ENCODE peak calls at places on chromosomes 13 and 19, in four cellular contexts. Q, J, V and Y are unnamed samples.
A peak's percentile ranks its signal among the peaks of the same experiment; 100 is the strongest.

GRCh38 chr19:651991-652390 is 11.0 kb downstream of the RNF126 start:
- DNase-seq in J (no peak), V (no peak), Q (no peak), Y (no peak)

GRCh38 chr19:46357846-46358583 is 11.1 kb downstream of the PPP5C start:
- DNase-seq in V (no peak), Q (no peak), J (peak; percentile 38), Y (no peak)

GRCh38 chr13:76383671-76384461 is 502.3 kb downstream of the KCTD12 start:
- DNase-seq in J (peak; percentile 67), V (no peak), Q (peak; percentile 14), Y (no peak)

GRCh38 chr13:24821207-24821606 is 57.2 kb downstream of the RNF17 start:
- DNase-seq in J (no peak), Q (no peak), V (no peak), Y (no peak)

GRCh38 chr19:13573268-13573667 is 67.0 kb upstream of the CACNA1A start:
- DNase-seq in J (no peak), V (no peak), Q (no peak), Y (no peak)

GRCh38 chr19:47107201-47107952 is 6.2 kb downstream of the ZC3H4 start:
- DNase-seq in V (peak; percentile 71), Q (no peak), J (no peak), Y (no peak)

GRCh38 chr13:113785051-113786010 is 26.3 kb downstream of the TMEM255B start:
- DNase-seq in V (no peak), Q (no peak), J (no peak), Y (no peak)

GRCh38 chr19:5578094-5578846 is 10.5 kb upstream of the TINCR start:
- DNase-seq in J (peak; percentile 74), Q (peak; percentile 82), V (peak; percentile 68), Y (peak; percentile 54)

GRCh38 chr13:62512194-62513141 is 1096.8 kb upstream of the PCDH20 start:
- DNase-seq in J (no peak), V (peak; percentile 54), Q (peak; percentile 61), Y (peak; percentile 85)

GRCh38 chr13:24512208-24513068 is at the start of gene PARP4:
- DNase-seq in Q (peak; percentile 88), V (peak; percentile 74), J (peak; percentile 86), Y (peak; percentile 75)

GRCh38 chr19:31260171-31260933 is 88.9 kb downstream of the TSHZ3 start:
- DNase-seq in Q (no peak), J (no peak), V (no peak), Y (peak; percentile 30)

GRCh38 chr19:13935765-13936486 is 2.3 kb downstream of the PODNL1 start:
- DNase-seq in J (no peak), Q (no peak), V (no peak), Y (no peak)

GRCh38 chr19:49645995-49646394 is 4.0 kb downstream of the SCAF1 start:
- DNase-seq in J (no peak), Q (no peak), V (no peak), Y (no peak)

GRCh38 chr13:30125422-30126073 is 181.8 kb downstream of the KATNAL1 start:
- DNase-seq in J (peak; percentile 90), V (peak; percentile 48), Q (peak; percentile 42), Y (peak; percentile 61)

GRCh38 chr13:25085125-25085742 is 10.7 kb upstream of the PABPC3 start:
- DNase-seq in V (no peak), J (no peak), Q (peak; percentile 66), Y (peak; percentile 20)

GRCh38 chr19:46579286-46579944 is 21.7 kb upstream of the CALM3 start:
- DNase-seq in J (no peak), V (no peak), Q (peak; percentile 36), Y (no peak)

GRCh38 chr13:114079601-114080536 is 52.6 kb downstream of the RASA3 start:
- DNase-seq in V (no peak), Q (no peak), J (peak; percentile 63), Y (no peak)

GRCh38 chr13:26425439-26426358 is 131.8 kb upstream of the WASF3 start:
- DNase-seq in V (peak; percentile 29), Q (no peak), J (peak; percentile 72), Y (peak; percentile 93)

GRCh38 chr13:47484564-47484963 is 516.5 kb downstream of the SUCLA2 start:
- DNase-seq in J (no peak), Q (no peak), V (no peak), Y (no peak)

GRCh38 chr13:26743971-26744370 is 16.6 kb downstream of the GPR12 start:
- DNase-seq in J (no peak), Q (no peak), V (no peak), Y (no peak)

GRCh38 chr13:101618440-101619187 is 166.1 kb downstream of the ITGBL1 start:
- DNase-seq in V (no peak), Q (no peak), J (no peak), Y (no peak)

GRCh38 chr13:22926176-22927007 is 254.4 kb upstream of the SGCG start:
- DNase-seq in V (peak; percentile 29), Q (peak; percentile 88), J (peak; percentile 94), Y (peak; percentile 74)
- TF ChIP-seq POLR2A in V (peak; percentile 17), Q (no peak), J (no peak), Y (no peak)

DNA sequence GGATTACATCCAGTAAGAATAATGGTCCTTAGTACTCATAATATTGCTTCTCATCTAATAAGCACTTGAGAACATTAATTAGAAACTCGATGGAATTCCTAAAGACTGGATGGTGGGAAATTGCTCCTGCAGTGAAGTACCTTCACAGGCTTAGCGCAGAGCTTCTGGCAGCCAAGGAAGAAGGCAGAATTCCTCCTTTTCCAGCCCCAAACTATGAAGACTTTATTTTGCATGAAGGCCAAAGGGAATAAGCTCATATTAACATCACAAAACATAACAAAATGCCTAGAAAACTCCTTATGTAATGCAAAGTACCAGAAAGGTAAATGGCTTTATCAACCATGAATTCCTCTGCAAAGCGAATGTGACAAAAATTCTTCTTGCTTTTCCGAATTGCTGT is 336.1 kb downstream of the DNAJC15 start:
- DNase-seq in V (no peak), Q (no peak), J (no peak), Y (no peak)
- H3K4me3 ChIP-seq in V (no peak overlapping the region), Q (no peak overlapping the region), J (no peak overlapping the region), Y (no peak overlapping the region)

GRCh38 chr19:18193388-18194207 is 580 bp downstream of the MPV17L2 start:
- DNase-seq in J (peak; percentile 79), Q (peak; percentile 26), V (no peak), Y (no peak)
- TF ChIP-seq POLR2A in J (no peak), Q (no peak), V (no peak), Y (no peak)

DNA sequence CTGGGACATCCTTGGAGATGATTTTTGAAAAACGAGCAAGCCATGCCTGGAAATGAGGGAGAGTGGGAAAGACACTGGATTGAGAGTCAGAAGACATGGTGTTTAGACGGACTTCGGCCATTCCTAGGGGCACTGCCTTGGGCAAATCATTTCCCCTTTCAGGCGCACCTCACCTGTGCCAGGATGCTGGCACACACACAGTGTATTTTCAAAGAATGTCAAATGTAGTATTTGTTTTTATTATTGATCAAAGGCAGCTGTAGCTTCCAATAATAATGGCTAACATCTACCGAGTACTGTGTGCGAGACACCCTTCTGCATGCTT is 485.2 kb downstream of the UQCRFS1 start:
- DNase-seq in V (no peak), Q (no peak), J (no peak), Y (no peak)
- H3K4me3 ChIP-seq in V (no peak overlapping the region), Q (peak overlapping the region; percentile 50), J (peak overlapping the region; percentile 31), Y (no peak overlapping the region)

GRCh38 chr13:46113596-46113995 is 8.8 kb upstream of the CPB2 start:
- DNase-seq in J (no peak), Q (no peak), V (no peak), Y (no peak)
- TF ChIP-seq POLR2A in J (no peak), Q (no peak), V (no peak), Y (no peak)

GRCh38 chr13:61470801-61471200 is 55.2 kb upstream of the PCDH20 start:
- DNase-seq in V (no peak), Q (no peak), J (no peak), Y (no peak)
- H3K4me3 ChIP-seq in V (no peak overlapping the region), Q (no peak overlapping the region), J (no peak overlapping the region), Y (no peak overlapping the region)